ENCODE peak calls at places on chromosome 9, in nine cellular contexts. W, F, S, J, P, L, V, H and A are unnamed samples.

GRCh38 chr9:87781331-87781730 is 55.4 kb downstream of the CTSL start:
- DNase-seq in W (no peak), F (no peak), S (no peak), J (no peak), P (no peak), L (no peak), V (no peak), H (no peak), A (no peak)

GRCh38 chr9:134626141-134626423 is 15.5 kb upstream of the COL5A1 start:
- DNase-seq in W (no peak), F (no peak), S (no peak), J (no peak), P (no peak), L (no peak), V (peak), H (no peak), A (no peak)

GRCh38 chr9:93134018-93134739 is at the start of gene NINJ1:
- DNase-seq in W (no peak), F (peak), S (peak), J (peak), P (peak), L (peak), V (peak), H (peak), A (peak)

GRCh38 chr9:132537352-132537751 is 45.1 kb upstream of the BARHL1 start:
- DNase-seq in W (no peak), F (no peak), S (no peak), J (no peak), P (no peak), L (no peak), V (no peak), H (no peak), A (no peak)

GRCh38 chr9:124122813-124123462 is 111.4 kb downstream of the LHX2 start:
- DNase-seq in W (no peak), F (no peak), S (no peak), J (peak), P (peak), L (no peak), V (no peak), H (no peak), A (no peak)

GRCh38 chr9:136531904-136532798 is 13.7 kb downstream of the NOTCH1 start:
- DNase-seq in W (no peak), F (no peak), S (no peak), J (no peak), P (no peak), L (no peak), V (no peak), H (no peak), A (no peak)

GRCh38 chr9:98333703-98334582 is 78.5 kb upstream of the TBC1D2 start:
- DNase-seq in W (no peak), F (no peak), S (no peak), J (peak), P (peak), L (no peak), V (no peak), H (peak), A (peak)

GRCh38 chr9:109843651-109844050 is 63.7 kb downstream of the PALM2AKAP2 start:
- DNase-seq in W (no peak), F (no peak), S (peak), J (no peak), P (no peak), L (no peak), V (no peak), H (no peak), A (no peak)

GRCh38 chr9:36301227-36301626 is 43.0 kb upstream of the GNE start:
- DNase-seq in W (no peak), F (no peak), S (no peak), J (no peak), P (no peak), L (no peak), V (no peak), H (no peak), A (no peak)

DNA sequence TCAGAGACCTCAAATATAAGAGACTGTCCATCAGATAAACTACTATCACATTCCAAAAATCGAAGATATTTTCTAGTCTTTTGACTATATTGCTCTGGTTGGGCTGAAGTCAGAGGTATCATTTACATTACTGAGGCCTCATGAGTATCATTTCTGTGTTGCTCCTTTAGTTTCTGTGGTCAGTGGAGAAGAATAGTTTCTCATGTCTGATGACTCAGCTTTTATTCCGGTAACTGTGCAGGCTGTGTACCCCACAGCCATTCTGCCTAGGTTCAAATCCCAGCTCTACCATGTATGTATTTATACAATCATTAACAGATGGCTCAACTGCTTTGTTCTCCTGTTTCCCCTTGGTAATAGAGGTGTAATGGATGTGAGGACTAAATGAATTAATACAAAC is 179.3 kb downstream of the ALDH1A1 start:
- DNase-seq in W (no peak), F (no peak), S (no peak), J (no peak), P (peak), L (no peak), V (no peak), H (no peak), A (no peak)
- TF ChIP-seq CTCF in W (no peak), F (no peak), S (no peak), J (no peak), P (no peak), L (no peak), V (no peak), H (no peak), A (no peak)

DNA sequence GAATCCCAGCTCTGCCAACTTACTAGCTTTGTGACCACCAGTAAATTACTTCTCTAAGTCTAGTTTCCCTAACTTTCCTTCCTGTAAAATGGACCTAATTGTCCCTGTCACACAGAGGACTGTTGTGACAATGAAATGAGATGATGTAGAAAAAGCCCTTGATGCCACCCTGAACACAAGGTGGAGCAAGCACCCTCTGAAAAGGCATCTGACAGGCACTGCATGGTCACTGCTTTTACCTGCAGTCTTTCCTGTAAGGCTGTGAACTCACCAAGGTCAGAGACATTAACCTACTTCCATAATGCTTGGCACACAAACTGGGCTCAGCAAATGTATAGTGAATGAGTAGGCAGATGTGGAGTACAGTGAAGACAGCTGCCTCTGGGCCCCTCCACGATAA is 6.1 kb downstream of the SLC31A2 start:
- DNase-seq in W (no peak), F (no peak), S (no peak), J (no peak), P (no peak), L (no peak), V (no peak), H (no peak), A (no peak)
- TF ChIP-seq CTCF in W (no peak), F (no peak), S (no peak), J (no peak), P (no peak), L (no peak), V (no peak), H (no peak), A (peak)

GRCh38 chr9:1619915-1620705 is 395.0 kb upstream of the SMARCA2 start:
- DNase-seq in W (no peak), F (no peak), S (no peak), J (no peak), P (peak), L (no peak), V (no peak), H (peak), A (no peak)
- TF ChIP-seq CTCF in W (no peak), F (no peak), S (peak), J (peak), P (no peak), L (no peak), V (no peak), H (peak), A (no peak)

GRCh38 chr9:22005700-22006605 is 3.2 kb downstream of the CDKN2B start:
- DNase-seq in W (no peak), F (no peak), S (no peak), J (peak), P (peak), L (no peak), V (peak), H (no peak), A (no peak)

GRCh38 chr9:22010881-22011625 is 1.9 kb upstream of the CDKN2B start:
- DNase-seq in W (no peak), F (no peak), S (no peak), J (no peak), P (peak), L (no peak), V (peak), H (no peak), A (no peak)

GRCh38 chr9:22005083-22005699 is 3.9 kb downstream of the CDKN2B start:
- DNase-seq in W (no peak), F (no peak), S (no peak), J (no peak), P (peak), L (no peak), V (peak), H (no peak), A (no peak)

GRCh38 chr9:22008662-22009562 is at the start of gene CDKN2B:
- DNase-seq in W (no peak), F (peak), S (peak), J (peak), P (peak), L (peak), V (peak), H (no peak), A (peak)

DNA sequence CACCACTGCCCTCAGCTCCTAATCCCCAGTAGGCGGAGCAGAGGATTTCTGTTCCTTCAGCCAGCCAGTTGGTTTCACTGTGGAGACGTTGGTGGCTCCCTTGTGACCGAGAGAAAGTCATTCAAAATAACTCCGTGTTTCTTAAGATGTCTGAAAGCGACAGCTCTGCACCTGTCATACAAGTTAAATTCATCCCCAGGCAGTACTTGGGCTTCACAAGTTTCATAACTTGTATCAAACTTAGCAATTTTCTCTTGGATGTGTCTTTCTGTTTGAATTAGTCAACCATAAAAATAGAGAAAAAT is 410 bp upstream of the CDKN2B start:
- DNase-seq in W (no peak), F (no peak), S (no peak), J (no peak), P (no peak), L (no peak), V (no peak), H (no peak), A (no peak)
- TF ChIP-seq CTCF in W (no peak), F (no peak), S (no peak), J (no peak), P (no peak), L (no peak), V (no peak), H (no peak), A (no peak)

GRCh38 chr9:72292874-72293607 is 72.0 kb downstream of the ZFAND5 start:
- DNase-seq in W (no peak), F (no peak), S (no peak), J (peak), P (peak), L (no peak), V (no peak), H (peak), A (no peak)
- TF ChIP-seq CTCF in W (no peak), F (no peak), S (no peak), J (no peak), P (no peak), L (no peak), V (no peak), H (no peak), A (no peak)

GRCh38 chr9:112971415-112971814 is 40.6 kb downstream of the ZNF883 start:
- DNase-seq in W (peak), F (no peak), S (no peak), J (no peak), P (peak), L (no peak), V (peak), H (peak), A (no peak)
- TF ChIP-seq CTCF in W (peak), F (no peak), S (no peak), J (peak), P (peak), L (no peak), V (peak), H (no peak), A (no peak)